ENCODE peak calls at places on chromosome 1, in eight cellular contexts. J is CD8-positive, alpha-beta T cell; A is RWPE1; R is IMR-90; E is heart right ventricle; C is neural progenitor cell; Q is dorsolateral prefrontal cortex; Z is A549. P is an unnamed sample.

GRCh38 chr1:245116781-245117180 is 38.0 kb upstream of the KIF26B start:
- DNase-seq in Z (no peak), R (no peak), C (no peak), J (no peak), A (no peak), E (no peak), Q (no peak), P (no peak)

GRCh38 chr1:51469518-51469917 is 49.5 kb downstream of the EPS15 start:
- DNase-seq in R (no peak), Q (no peak), A (no peak), J (no peak), E (no peak), Z (no peak), C (no peak), P (no peak)

GRCh38 chr1:41387667-41388091 is 26.4 kb downstream of the FOXO6 start:
- DNase-seq in Q (no peak), R (peak; percentile 15), J (no peak), A (peak; percentile 38), C (peak; percentile 92), E (peak; percentile 87), Z (no peak), P (no peak)

GRCh38 chr1:41811978-41812852 is 106.5 kb downstream of the HIVEP3 start:
- DNase-seq in A (peak; percentile 65), R (peak; percentile 92), E (peak; percentile 54), Z (peak; percentile 59), Q (no peak), J (no peak), C (peak; percentile 79), P (peak; percentile 35)

GRCh38 chr1:47378147-47378546 is 37.9 kb upstream of the FOXE3 start:
- DNase-seq in R (peak; percentile 62), E (no peak), A (no peak), J (no peak), Z (no peak), Q (no peak), C (no peak), P (no peak)

GRCh38 chr1:38804062-38804886 is 55.3 kb downstream of the RRAGC start:
- DNase-seq in E (no peak), Q (no peak), J (no peak), A (no peak), C (peak; percentile 83), R (no peak), Z (no peak), P (no peak)

GRCh38 chr1:45117766-45118165 is 88.6 kb downstream of the ZSWIM5 start:
- DNase-seq in Z (no peak), E (no peak), A (no peak), Q (no peak), C (no peak), J (no peak), R (no peak), P (no peak)

GRCh38 chr1:220092694-220093093 is 1.2 kb upstream of the IARS2 start:
- DNase-seq in E (no peak), R (no peak), A (no peak), Z (no peak), J (no peak), C (no peak), Q (no peak), P (no peak)

GRCh38 chr1:115142616-115143015 is 53.3 kb upstream of the TSPAN2 start:
- DNase-seq in J (no peak), E (peak; percentile 15), R (peak; percentile 68), A (no peak), Q (no peak), C (no peak), Z (no peak), P (no peak)

GRCh38 chr1:185734929-185735666 is 907 bp downstream of the HMCN1 start:
- DNase-seq in Z (no peak), J (no peak), E (no peak), Q (no peak), A (no peak), C (peak; percentile 13), R (peak; percentile 22), P (no peak)

GRCh38 chr1:192160186-192160585 is 1.9 kb downstream of the RGS18 start:
- DNase-seq in A (no peak), R (peak; percentile 30), E (no peak), C (no peak), Q (no peak), Z (no peak), J (no peak), P (no peak)

GRCh38 chr1:215166886-215167285 is 84.3 kb downstream of the KCNK2 start:
- DNase-seq in J (no peak), C (no peak), A (no peak), Z (no peak), R (peak; percentile 78), Q (no peak), E (no peak), P (no peak)

GRCh38 chr1:245256528-245256927 is 101.7 kb downstream of the KIF26B start:
- DNase-seq in Q (no peak), A (no peak), Z (no peak), J (no peak), C (peak; percentile 63), R (no peak), E (no peak), P (no peak)

GRCh38 chr1:108610073-108610472 is 50.2 kb downstream of the EEIG2 start:
- DNase-seq in R (no peak), A (no peak), Q (no peak), Z (no peak), J (no peak), C (no peak), E (no peak), P (no peak)

DNA sequence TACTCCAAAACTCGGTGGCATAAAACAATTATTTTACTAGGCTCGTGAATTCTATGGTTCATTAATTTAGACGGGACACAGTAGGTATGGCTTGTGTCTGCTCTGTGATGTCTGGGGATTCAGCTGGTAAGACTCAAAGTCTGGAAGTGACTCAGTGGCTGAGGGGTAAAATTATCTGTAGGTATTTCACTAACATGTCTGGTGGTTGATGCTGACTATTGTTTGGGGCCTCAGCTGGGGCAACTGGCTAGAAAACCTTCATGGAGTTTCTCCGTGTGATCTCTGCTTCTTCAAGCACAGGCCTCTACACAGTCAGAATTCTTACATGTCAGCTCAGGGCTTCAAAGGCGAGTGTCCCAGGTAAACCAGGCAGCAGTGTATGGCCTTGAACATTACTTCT is 41.2 kb upstream of the KLF17 start:
- DNase-seq in C (no peak), E (no peak), A (no peak), R (peak; percentile 49), Q (no peak), J (no peak), Z (no peak), P (no peak)
- H3K27ac ChIP-seq in C (no peak overlapping the region), E (no peak overlapping the region), A (no peak overlapping the region), R (no peak overlapping the region), Q (no peak overlapping the region), J (no peak overlapping the region), Z (no peak overlapping the region), P (no peak overlapping the region)

GRCh38 chr1:33696962-33697361 is 166.9 kb upstream of the HMGB4 start:
- DNase-seq in J (no peak), Q (no peak), E (no peak), C (no peak), Z (no peak), A (no peak), R (no peak), P (no peak)

GRCh38 chr1:33696311-33696710 is 167.6 kb upstream of the HMGB4 start:
- DNase-seq in A (no peak), E (no peak), C (no peak), Q (no peak), R (no peak), Z (no peak), J (no peak), P (no peak)

GRCh38 chr1:33698316-33699035 is 165.4 kb upstream of the HMGB4 start:
- DNase-seq in Q (no peak), A (no peak), C (no peak), Z (no peak), J (no peak), R (no peak), E (no peak), P (no peak)

GRCh38 chr1:33692216-33693188 is 171.4 kb upstream of the HMGB4 start:
- DNase-seq in Z (no peak), A (no peak), Q (no peak), E (no peak), R (no peak), J (no peak), C (no peak), P (no peak)

DNA sequence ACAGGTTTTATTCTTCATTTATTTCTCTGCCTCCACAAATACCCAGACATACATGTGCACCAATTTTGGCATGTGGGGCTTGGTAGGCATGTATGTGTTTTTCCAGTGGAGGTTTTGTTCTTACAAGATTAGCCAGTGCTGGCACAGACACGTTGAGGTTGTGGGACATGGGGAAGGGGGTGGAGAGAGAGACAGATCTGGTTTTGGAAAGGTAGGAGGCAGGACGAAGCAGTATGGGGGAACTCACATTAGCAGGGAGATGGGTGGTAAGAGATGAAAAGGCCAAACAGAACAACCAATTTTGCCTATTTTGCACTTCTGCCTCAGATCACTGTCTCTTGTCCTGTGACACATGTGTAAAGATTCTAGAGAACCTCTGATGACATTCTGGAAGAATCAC is 166.1 kb upstream of the HMGB4 start:
- DNase-seq in R (no peak), Q (no peak), Z (no peak), A (no peak), C (no peak), J (no peak), E (no peak), P (no peak)
- TF ChIP-seq CTCF in R (no peak), Q (no peak), Z (no peak), A (no peak), C (no peak), J (no peak), E (no peak), P (no peak)

GRCh38 chr1:178055093-178055492 is 38.8 kb upstream of the RASAL2 start:
- DNase-seq in J (no peak), A (peak; percentile 45), Q (peak; percentile 55), E (peak; percentile 45), C (peak; percentile 57), R (no peak), Z (peak; percentile 79), P (no peak)
- H3K27ac ChIP-seq in J (no peak overlapping the region), A (no peak overlapping the region), Q (no peak overlapping the region), E (peak overlapping the region; percentile 86), C (no peak overlapping the region), R (no peak overlapping the region), Z (peak overlapping the region; percentile 58), P (no peak overlapping the region)

GRCh38 chr1:18211764-18212163 is 104.2 kb downstream of the IGSF21 start:
- DNase-seq in J (no peak), Q (peak; percentile 86), R (no peak), E (no peak), A (no peak), C (no peak), Z (no peak), P (no peak)

DNA sequence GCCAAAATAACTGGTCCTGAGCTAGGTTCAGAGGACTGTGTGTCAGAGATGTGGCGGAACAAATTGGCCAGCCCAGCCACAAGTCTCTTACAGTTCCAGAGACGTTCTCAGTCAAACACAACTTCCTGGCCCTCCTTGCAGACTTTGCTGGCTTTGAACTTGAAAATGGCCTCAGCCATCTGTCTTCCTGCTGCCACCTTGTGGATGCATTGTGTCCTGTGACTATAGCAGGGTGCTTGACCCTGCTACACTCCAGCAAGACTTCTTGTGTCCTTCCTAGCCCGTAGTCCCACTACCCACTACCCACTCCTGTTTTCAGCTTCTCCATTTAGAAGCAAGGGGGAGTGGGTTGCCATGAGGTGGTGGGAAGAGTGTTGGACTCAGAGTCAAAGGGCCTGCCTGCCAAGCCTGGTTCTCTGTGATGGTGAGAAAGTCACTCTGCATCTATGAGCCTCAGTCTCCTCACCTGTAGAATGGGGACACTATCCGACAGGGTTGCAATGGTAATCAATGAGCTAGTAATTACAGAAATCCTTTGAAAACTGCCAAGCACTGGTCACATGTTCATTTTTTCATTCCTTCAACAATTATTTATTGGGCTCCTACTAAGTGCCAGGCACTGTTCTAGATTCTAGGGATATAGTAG is 109.9 kb downstream of the IGSF21 start:
- DNase-seq in J (no peak), C (no peak), R (peak; percentile 1), E (no peak), Q (no peak), A (no peak), Z (peak; percentile 36), P (no peak)
- TF ChIP-seq CTCF in J (no peak), C (peak; percentile 47), R (no peak), E (no peak), Q (peak; percentile 39), A (no peak), Z (peak; percentile 11), P (no peak)